ENCODE peak calls at places on chromosome 2, in ten cellular contexts. G, Q, S, W, P, Y, K, C, R and V are unnamed samples.

GRCh38 chr2:48733067-48733503 is 22.4 kb downstream of the LHCGR start:
- DNase-seq in G (no peak), Q (no peak), S (no peak), W (no peak), P (no peak), Y (no peak), K (no peak), C (no peak), R (no peak), V (no peak)

GRCh38 chr2:150618215-150618905 is 130.9 kb upstream of the RND3 start:
- DNase-seq in G (no peak), Q (no peak), S (no peak), W (no peak), P (peak; percentile 51), Y (no peak), K (no peak), C (no peak), R (no peak), V (no peak)

GRCh38 chr2:240915526-240916335 is 9.6 kb downstream of the CROCC2 start:
- DNase-seq in G (no peak), Q (no peak), S (no peak), W (no peak), P (no peak), Y (no peak), K (no peak), C (peak; percentile 44), R (no peak), V (no peak)

GRCh38 chr2:153386481-153386891 is 92.1 kb downstream of the RPRM start:
- DNase-seq in G (no peak), Q (no peak), S (no peak), W (no peak), P (peak; percentile 47), Y (no peak), K (no peak), C (no peak), R (peak; percentile 78), V (no peak)

GRCh38 chr2:84077504-84077903 is 381.6 kb downstream of the SUCLG1 start:
- DNase-seq in G (peak; percentile 2), Q (no peak), S (no peak), W (peak; percentile 48), P (peak; percentile 6), Y (peak; percentile 22), K (no peak), C (peak; percentile 16), R (peak; percentile 24), V (no peak)

GRCh38 chr2:216651370-216651881 is 18.2 kb downstream of the IGFBP2 start:
- DNase-seq in G (no peak), Q (no peak), S (no peak), W (peak; percentile 56), P (peak; percentile 24), Y (no peak), K (no peak), C (no peak), R (no peak), V (no peak)

GRCh38 chr2:215931256-215931903 is 82.0 kb downstream of the MREG start:
- DNase-seq in G (no peak), Q (peak; percentile 16), S (no peak), W (peak; percentile 82), P (peak; percentile 71), Y (peak; percentile 65), K (peak; percentile 36), C (peak; percentile 67), R (peak; percentile 74), V (no peak)

GRCh38 chr2:240322231-240322955 is 113.1 kb upstream of the GPC1 start:
- DNase-seq in G (no peak), Q (no peak), S (no peak), W (peak; percentile 44), P (no peak), Y (no peak), K (no peak), C (no peak), R (no peak), V (no peak)

GRCh38 chr2:220499281-220499680 is 871.9 kb downstream of the SLC4A3 start:
- DNase-seq in G (peak; percentile 45), Q (no peak), S (no peak), W (peak; percentile 68), P (peak; percentile 84), Y (no peak), K (no peak), C (no peak), R (peak; percentile 67), V (no peak)